ENCODE peak calls at places on chromosomes 11 and 22, in eight cellular contexts. P, D, H, V, Q, Y, R and I are unnamed samples.

GRCh38 chr11:18524248-18524647 is 2.5 kb downstream of the TSG101 start:
- ATAC-seq in P (no peak), D (no peak), H (no peak), V (no peak), Q (no peak), Y (no peak), R (no peak), I (no peak)

GRCh38 chr11:47928426-47928825 is 51.9 kb upstream of the PTPRJ start:
- ATAC-seq in P (no peak), D (no peak), H (no peak), V (no peak), Q (no peak), Y (no peak), R (no peak), I (no peak)

GRCh38 chr22:17407643-17408042 is 38.4 kb downstream of the CECR2 start:
- ATAC-seq in P (no peak), D (no peak), H (no peak), V (no peak), Q (peak), Y (peak), R (no peak), I (no peak)

GRCh38 chr11:13450832-13451397 is 12.1 kb downstream of the BTBD10 start:
- ATAC-seq in P (no peak), D (no peak), H (no peak), V (no peak), Q (no peak), Y (peak), R (no peak), I (no peak)

GRCh38 chr11:74480683-74481417 is 12.7 kb downstream of the LIPT2 start:
- ATAC-seq in P (no peak), D (no peak), H (no peak), V (no peak), Q (no peak), Y (no peak), R (no peak), I (no peak)

GRCh38 chr22:44729391-44730012 is 22.9 kb upstream of the ARHGAP8 start:
- ATAC-seq in P (peak), D (peak), H (peak), V (peak), Q (peak), Y (peak), R (no peak), I (peak)

GRCh38 chr22:31585161-31585859 is 76.7 kb downstream of the PISD start:
- ATAC-seq in P (peak), D (peak), H (no peak), V (no peak), Q (peak), Y (no peak), R (no peak), I (no peak)

GRCh38 chr11:68411501-68411991 is 49.0 kb upstream of the PPP6R3 start:
- ATAC-seq in P (no peak), D (peak), H (no peak), V (no peak), Q (no peak), Y (peak), R (no peak), I (no peak)

GRCh38 chr11:130003717-130004001 is 1.0 kb upstream of the PRDM10 start:
- ATAC-seq in P (no peak), D (no peak), H (no peak), V (no peak), Q (no peak), Y (no peak), R (no peak), I (no peak)

GRCh38 chr22:20522134-20522827 is 14.9 kb downstream of the MED15 start:
- ATAC-seq in P (no peak), D (no peak), H (no peak), V (no peak), Q (no peak), Y (no peak), R (no peak), I (no peak)

GRCh38 chr11:78261869-78262637 is 73.3 kb downstream of the USP35 start:
- ATAC-seq in P (no peak), D (no peak), H (no peak), V (no peak), Q (no peak), Y (no peak), R (no peak), I (no peak)

GRCh38 chr11:117299351-117300300 is 8.5 kb downstream of the BACE1-AS start:
- ATAC-seq in P (no peak), D (no peak), H (no peak), V (peak), Q (no peak), Y (peak), R (peak), I (no peak)

GRCh38 chr11:78292109-78292803 is 103.5 kb downstream of the USP35 start:
- ATAC-seq in P (peak), D (no peak), H (peak), V (no peak), Q (peak), Y (no peak), R (no peak), I (no peak)

GRCh38 chr11:122737951-122738693 is 82.6 kb downstream of the UBASH3B start:
- ATAC-seq in P (no peak), D (no peak), H (no peak), V (no peak), Q (no peak), Y (no peak), R (peak), I (no peak)

GRCh38 chr11:365831-366230 is 3.5 kb upstream of the B4GALNT4 start:
- ATAC-seq in P (no peak), D (no peak), H (no peak), V (no peak), Q (no peak), Y (no peak), R (no peak), I (no peak)

GRCh38 chr22:19149047-19149883 is 827 bp downstream of the GSC2 start:
- ATAC-seq in P (peak), D (no peak), H (peak), V (no peak), Q (no peak), Y (no peak), R (peak), I (no peak)

GRCh38 chr22:41411021-41411851 is 29.5 kb downstream of the TEF start:
- ATAC-seq in P (no peak), D (no peak), H (no peak), V (no peak), Q (no peak), Y (no peak), R (no peak), I (no peak)

GRCh38 chr22:44351685-44352377 is 39.1 kb upstream of the SHISAL1 start:
- ATAC-seq in P (no peak), D (no peak), H (no peak), V (peak), Q (peak), Y (no peak), R (peak), I (peak)

GRCh38 chr11:64016512-64016911 is 19.2 kb upstream of the FLRT1 start:
- ATAC-seq in P (no peak), D (no peak), H (no peak), V (no peak), Q (no peak), Y (no peak), R (no peak), I (no peak)

GRCh38 chr22:20305894-20306645 is 13.8 kb downstream of the DGCR6L start:
- ATAC-seq in P (no peak), D (no peak), H (peak), V (no peak), Q (no peak), Y (no peak), R (no peak), I (no peak)

GRCh38 chr22:37175414-37176144 is 12.5 kb downstream of the C1QTNF6 start:
- ATAC-seq in P (no peak), D (no peak), H (no peak), V (no peak), Q (no peak), Y (no peak), R (no peak), I (no peak)

GRCh38 chr11:44785856-44786606 is 59.3 kb downstream of the TSPAN18 start:
- ATAC-seq in P (no peak), D (no peak), H (no peak), V (no peak), Q (no peak), Y (no peak), R (peak), I (peak)

GRCh38 chr22:43277091-43277490 is 66.1 kb downstream of the SCUBE1 start:
- ATAC-seq in P (no peak), D (no peak), H (no peak), V (no peak), Q (no peak), Y (no peak), R (no peak), I (no peak)

GRCh38 chr11:36454991-36455611 is 55.0 kb downstream of the TRAF6 start:
- ATAC-seq in P (no peak), D (peak), H (no peak), V (peak), Q (no peak), Y (no peak), R (no peak), I (peak)

GRCh38 chr11:130427581-130428211 is 713 bp downstream of the ADAMTS8 start:
- ATAC-seq in P (no peak), D (no peak), H (no peak), V (peak), Q (no peak), Y (no peak), R (peak), I (peak)

GRCh38 chr11:114110123-114110522 is 50.6 kb downstream of the ZBTB16 start:
- ATAC-seq in P (no peak), D (no peak), H (no peak), V (no peak), Q (no peak), Y (no peak), R (no peak), I (no peak)

GRCh38 chr11:11313902-11314692 is 39.0 kb downstream of the CSNK2A3 start:
- ATAC-seq in P (no peak), D (peak), H (no peak), V (peak), Q (peak), Y (peak), R (no peak), I (no peak)

GRCh38 chr22:46894081-46894671 is 131.7 kb downstream of the TBC1D22A start:
- ATAC-seq in P (no peak), D (no peak), H (no peak), V (peak), Q (no peak), Y (no peak), R (no peak), I (no peak)

GRCh38 chr11:87330072-87330678 is 292.4 kb downstream of the TMEM135 start:
- ATAC-seq in P (no peak), D (peak), H (no peak), V (peak), Q (peak), Y (no peak), R (no peak), I (no peak)